ENCODE peak calls at places on chromosomes 3 and 15, in nine cellular contexts. S, P, D, Q, M, V, H, B and U are unnamed samples.

GRCh38 chr3:133547432-133548041 is 25.9 kb upstream of the CDV3 start:
- DNase-seq in S (no peak), P (no peak), D (no peak), Q (no peak), M (no peak), V (no peak), H (peak), B (no peak), U (peak)

GRCh38 chr3:129378949-129379348 is 49.5 kb downstream of the EFCAB12 start:
- DNase-seq in S (no peak), P (peak), D (no peak), Q (no peak), M (no peak), V (no peak), H (no peak), B (no peak), U (no peak)

GRCh38 chr3:22263042-22263441 is 512.0 kb upstream of the ZNF385D start:
- DNase-seq in S (no peak), P (no peak), D (no peak), Q (no peak), M (peak), V (no peak), H (no peak), B (no peak), U (no peak)

GRCh38 chr15:100338971-100339444 is 2.8 kb downstream of the ADAMTS17 start:
- DNase-seq in S (peak), P (peak), D (no peak), Q (peak), M (peak), V (peak), H (peak), B (peak), U (peak)

GRCh38 chr3:31606453-31606852 is 73.7 kb downstream of the STT3B start:
- DNase-seq in S (no peak), P (no peak), D (no peak), Q (no peak), M (no peak), V (no peak), H (no peak), B (no peak), U (no peak)

GRCh38 chr15:99446565-99447496 is 119.0 kb upstream of the MEF2A start:
- DNase-seq in S (no peak), P (no peak), D (no peak), Q (no peak), M (no peak), V (peak), H (peak), B (no peak), U (peak)

GRCh38 chr3:76096036-76096435 is 310.7 kb upstream of the ZNF717 start:
- DNase-seq in S (no peak), P (no peak), D (no peak), Q (no peak), M (no peak), V (no peak), H (no peak), B (no peak), U (no peak)

GRCh38 chr15:50148362-50148963 is 29.4 kb upstream of the ATP8B4 start:
- DNase-seq in S (no peak), P (peak), D (no peak), Q (no peak), M (peak), V (peak), H (no peak), B (no peak), U (peak)

GRCh38 chr3:126180477-126181397 is at the start of gene ALDH1L1:
- DNase-seq in S (peak), P (no peak), D (no peak), Q (peak), M (peak), V (peak), H (peak), B (no peak), U (peak)

GRCh38 chr3:128914966-128915645 is 35.7 kb downstream of the ACAD9 start:
- DNase-seq in S (no peak), P (peak), D (no peak), Q (no peak), M (no peak), V (no peak), H (no peak), B (no peak), U (no peak)

GRCh38 chr3:55157736-55158135 is 229.9 kb upstream of the LRTM1 start:
- DNase-seq in S (no peak), P (no peak), D (no peak), Q (no peak), M (no peak), V (no peak), H (no peak), B (no peak), U (no peak)

GRCh38 chr3:44240061-44240460 is 1.6 kb upstream of the TOPAZ1 start:
- DNase-seq in S (no peak), P (no peak), D (no peak), Q (no peak), M (no peak), V (no peak), H (no peak), B (no peak), U (no peak)

GRCh38 chr15:59312199-59312598 is 60.5 kb downstream of the MYO1E start:
- DNase-seq in S (no peak), P (no peak), D (no peak), Q (no peak), M (no peak), V (no peak), H (no peak), B (no peak), U (no peak)

GRCh38 chr15:38555686-38556334 is 8.8 kb downstream of the RASGRP1 start:
- DNase-seq in S (no peak), P (no peak), D (no peak), Q (no peak), M (no peak), V (no peak), H (no peak), B (no peak), U (no peak)

GRCh38 chr3:67198374-67198773 is 200.3 kb downstream of the KBTBD8 start:
- DNase-seq in S (no peak), P (no peak), D (no peak), Q (no peak), M (no peak), V (no peak), H (no peak), B (no peak), U (no peak)

GRCh38 chr3:190615607-190616006 is 101.7 kb downstream of the IL1RAP start:
- DNase-seq in S (no peak), P (no peak), D (no peak), Q (no peak), M (no peak), V (no peak), H (no peak), B (no peak), U (no peak)

GRCh38 chr3:190614466-190615384 is 100.8 kb downstream of the IL1RAP start:
- DNase-seq in S (no peak), P (no peak), D (no peak), Q (no peak), M (no peak), V (no peak), H (no peak), B (no peak), U (no peak)

GRCh38 chr3:13600950-13601691 is 52.2 kb downstream of the FBLN2 start:
- DNase-seq in S (no peak), P (no peak), D (no peak), Q (no peak), M (peak), V (no peak), H (peak), B (no peak), U (no peak)

GRCh38 chr3:72319202-72320095 is 528.8 kb downstream of the SHQ1 start:
- DNase-seq in S (no peak), P (no peak), D (no peak), Q (no peak), M (no peak), V (no peak), H (no peak), B (no peak), U (no peak)

GRCh38 chr3:32510075-32510724 is 7.5 kb upstream of the CMTM6 start:
- DNase-seq in S (peak), P (peak), D (no peak), Q (peak), M (peak), V (peak), H (peak), B (peak), U (peak)

GRCh38 chr3:151093905-151094304 is 8.4 kb downstream of the MED12L start:
- DNase-seq in S (no peak), P (peak), D (no peak), Q (no peak), M (no peak), V (no peak), H (no peak), B (no peak), U (no peak)

GRCh38 chr3:114624676-114625181 is 330.9 kb downstream of the TIGIT start:
- DNase-seq in S (peak), P (peak), D (peak), Q (peak), M (peak), V (peak), H (peak), B (no peak), U (peak)

GRCh38 chr3:177451940-177452484 is 254.7 kb upstream of the TBL1XR1 start:
- DNase-seq in S (no peak), P (no peak), D (no peak), Q (no peak), M (peak), V (no peak), H (no peak), B (no peak), U (no peak)

GRCh38 chr3:127015282-127016042 is 32.5 kb downstream of the PLXNA1 start:
- DNase-seq in S (no peak), P (no peak), D (no peak), Q (no peak), M (no peak), V (no peak), H (no peak), B (no peak), U (no peak)

GRCh38 chr3:155712008-155712407 is 32.9 kb downstream of the PLCH1 start:
- DNase-seq in S (no peak), P (no peak), D (no peak), Q (no peak), M (no peak), V (no peak), H (no peak), B (no peak), U (no peak)

GRCh38 chr3:31116651-31117050 is 222.2 kb upstream of the GADL1 start:
- DNase-seq in S (no peak), P (no peak), D (no peak), Q (no peak), M (no peak), V (no peak), H (no peak), B (no peak), U (no peak)

GRCh38 chr15:40104865-40105516 is 3.7 kb downstream of the BMF start:
- DNase-seq in S (peak), P (peak), D (peak), Q (peak), M (peak), V (peak), H (peak), B (peak), U (peak)

GRCh38 chr3:99776516-99777209 is 41.0 kb upstream of the CMSS1 start:
- DNase-seq in S (no peak), P (no peak), D (no peak), Q (no peak), M (no peak), V (no peak), H (no peak), B (no peak), U (no peak)

GRCh38 chr3:42688487-42689420 is 3.4 kb downstream of the KLHL40 start:
- DNase-seq in S (no peak), P (no peak), D (no peak), Q (no peak), M (no peak), V (no peak), H (peak), B (no peak), U (no peak)

GRCh38 chr3:186237915-186238314 is 124.1 kb downstream of the DGKG start:
- DNase-seq in S (no peak), P (no peak), D (no peak), Q (no peak), M (no peak), V (no peak), H (no peak), B (no peak), U (no peak)

GRCh38 chr15:31465083-31465955 is 138.7 kb downstream of the KLF13 start:
- DNase-seq in S (no peak), P (peak), D (no peak), Q (no peak), M (peak), V (peak), H (no peak), B (no peak), U (no peak)

GRCh38 chr3:191141728-191142127 is 57.3 kb upstream of the OSTN start:
- DNase-seq in S (no peak), P (no peak), D (no peak), Q (no peak), M (peak), V (no peak), H (no peak), B (no peak), U (no peak)

DNA sequence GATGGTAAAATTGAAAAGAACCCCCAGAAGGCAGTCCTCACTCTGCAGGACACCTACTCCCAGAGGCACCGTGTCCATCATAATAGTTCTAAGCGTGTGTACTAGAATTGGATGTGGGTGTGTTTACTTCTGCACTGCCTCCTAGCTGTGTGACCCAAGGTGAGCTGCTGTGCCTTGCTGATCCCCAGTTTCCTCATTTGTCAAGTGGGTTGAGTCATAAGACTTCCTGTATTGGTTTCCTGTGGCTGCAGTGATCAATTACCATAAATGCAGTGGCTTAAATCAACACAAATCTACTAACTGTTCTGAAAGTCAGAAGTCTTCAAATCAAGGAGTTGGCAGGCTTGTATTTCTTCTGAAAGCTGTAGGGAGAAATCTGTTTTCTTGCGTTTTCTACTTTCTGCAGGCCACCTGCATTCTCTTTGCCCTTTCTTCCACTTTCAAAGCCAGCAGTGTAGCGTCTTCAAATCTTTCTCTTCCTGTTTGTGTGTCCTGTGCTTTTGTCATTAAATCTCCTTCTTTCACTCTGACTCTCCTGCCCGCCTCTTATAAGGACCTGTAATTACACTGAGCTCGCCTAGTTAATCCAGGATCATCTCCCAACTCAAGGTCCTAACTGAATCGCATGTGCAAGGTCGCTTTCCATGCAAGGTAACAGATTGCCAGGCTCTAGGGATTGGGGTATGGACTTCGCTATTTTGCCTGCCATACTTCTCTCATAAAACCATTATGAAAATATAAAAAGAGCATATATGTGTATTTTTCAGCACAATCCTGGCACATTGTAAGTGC is 59.0 kb downstream of the RORA start:
- DNase-seq in S (no peak), P (no peak), D (no peak), Q (no peak), M (no peak), V (no peak), H (no peak), B (no peak), U (no peak)
- H3K27ac ChIP-seq in S (peak), P (no peak), D (no peak), Q (no peak), M (no peak), V (no peak), H (no peak), B (no peak), U (no peak)

GRCh38 chr15:64099379-64099778 is 3.6 kb downstream of the SNX1 start:
- DNase-seq in S (no peak), P (no peak), D (no peak), Q (no peak), M (no peak), V (no peak), H (no peak), B (no peak), U (peak)
- H3K27ac ChIP-seq in S (peak), P (no peak), D (no peak), Q (no peak), M (no peak), V (no peak), H (peak), B (no peak), U (peak)

GRCh38 chr15:72098076-72098475 is 19.9 kb downstream of the MYO9A start:
- DNase-seq in S (no peak), P (no peak), D (no peak), Q (no peak), M (no peak), V (no peak), H (no peak), B (no peak), U (no peak)
- H3K27ac ChIP-seq in S (no peak), P (no peak), D (no peak), Q (no peak), M (no peak), V (no peak), H (no peak), B (no peak), U (no peak)

GRCh38 chr15:90411176-90411575 is 23.1 kb downstream of the IQGAP1 start:
- DNase-seq in S (no peak), P (no peak), D (no peak), Q (no peak), M (no peak), V (no peak), H (no peak), B (no peak), U (no peak)

GRCh38 chr15:90405208-90405607 is 17.2 kb downstream of the IQGAP1 start:
- DNase-seq in S (no peak), P (no peak), D (no peak), Q (no peak), M (no peak), V (no peak), H (no peak), B (no peak), U (no peak)

GRCh38 chr15:90408657-90409056 is 20.6 kb downstream of the IQGAP1 start:
- DNase-seq in S (no peak), P (no peak), D (no peak), Q (no peak), M (no peak), V (no peak), H (no peak), B (no peak), U (no peak)

GRCh38 chr15:90412356-90413194 is 24.5 kb downstream of the IQGAP1 start:
- DNase-seq in S (no peak), P (peak), D (no peak), Q (no peak), M (peak), V (peak), H (no peak), B (no peak), U (peak)

GRCh38 chr15:90407871-90408317 is 19.9 kb downstream of the IQGAP1 start:
- DNase-seq in S (no peak), P (peak), D (no peak), Q (no peak), M (no peak), V (no peak), H (no peak), B (no peak), U (no peak)
- H3K27ac ChIP-seq in S (peak), P (peak), D (no peak), Q (peak), M (no peak), V (no peak), H (peak), B (no peak), U (peak)

DNA sequence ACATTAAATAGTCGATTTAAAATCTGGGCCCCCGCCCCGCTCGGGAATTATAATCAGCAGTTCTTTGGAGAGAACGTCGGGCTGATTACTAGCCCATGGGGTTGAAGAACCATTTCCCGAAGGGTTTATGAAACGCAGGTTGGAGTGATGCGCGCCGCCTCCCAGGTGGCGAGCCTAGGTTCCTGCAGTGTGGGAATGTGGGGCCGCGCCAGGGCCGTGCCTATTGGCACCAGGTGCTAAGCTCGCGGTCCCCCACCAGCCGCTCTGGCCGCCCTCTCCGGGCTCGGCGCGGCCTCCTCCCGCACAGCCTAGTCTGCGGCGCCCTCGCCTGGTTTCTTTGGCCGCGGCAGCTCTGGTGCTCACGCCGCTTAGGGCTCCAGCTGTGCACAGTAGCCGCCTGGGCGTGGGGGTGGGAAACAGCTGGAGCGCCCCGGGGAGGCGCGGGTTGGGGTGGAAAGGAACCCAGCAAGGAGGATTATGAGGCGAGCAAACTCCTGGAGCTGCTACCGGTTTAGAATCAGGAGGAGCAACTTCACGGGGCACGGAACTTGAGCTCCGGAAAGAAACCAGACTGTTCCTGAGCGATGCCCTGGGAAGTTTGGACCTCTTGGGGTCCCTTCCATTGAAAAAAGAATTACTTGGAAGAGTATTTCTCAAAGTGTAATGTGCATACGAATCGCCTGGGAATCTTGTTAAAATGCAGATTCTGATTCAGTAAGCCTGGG is 5.6 kb upstream of the MECOM start:
- DNase-seq in S (peak), P (peak), D (no peak), Q (peak), M (peak), V (peak), H (peak), B (no peak), U (peak)
- H3K27ac ChIP-seq in S (no peak), P (no peak), D (no peak), Q (no peak), M (peak), V (no peak), H (no peak), B (no peak), U (no peak)

GRCh38 chr15:91101356-91101920 is 1.4 kb downstream of the SV2B start:
- DNase-seq in S (no peak), P (no peak), D (no peak), Q (no peak), M (no peak), V (no peak), H (no peak), B (no peak), U (no peak)

GRCh38 chr15:91099616-91100560 is at the start of gene SV2B:
- DNase-seq in S (no peak), P (peak), D (no peak), Q (no peak), M (peak), V (peak), H (no peak), B (peak), U (peak)

GRCh38 chr15:91102546-91103330 is 2.7 kb downstream of the SV2B start:
- DNase-seq in S (no peak), P (no peak), D (no peak), Q (no peak), M (no peak), V (no peak), H (no peak), B (no peak), U (no peak)

GRCh38 chr15:91100561-91101355 is 701 bp downstream of the SV2B start:
- DNase-seq in S (no peak), P (peak), D (no peak), Q (no peak), M (no peak), V (no peak), H (no peak), B (no peak), U (no peak)

GRCh38 chr15:91104111-91104510 is 4.1 kb downstream of the SV2B start:
- DNase-seq in S (peak), P (no peak), D (no peak), Q (peak), M (no peak), V (peak), H (no peak), B (no peak), U (peak)
- H3K27ac ChIP-seq in S (no peak), P (no peak), D (peak), Q (peak), M (no peak), V (no peak), H (no peak), B (no peak), U (no peak)

GRCh38 chr3:10187944-10188343 is 23.2 kb downstream of the IRAK2 start:
- DNase-seq in S (no peak), P (no peak), D (no peak), Q (no peak), M (no peak), V (no peak), H (no peak), B (no peak), U (no peak)
- H3K27ac ChIP-seq in S (peak), P (no peak), D (peak), Q (peak), M (peak), V (no peak), H (no peak), B (no peak), U (peak)

DNA sequence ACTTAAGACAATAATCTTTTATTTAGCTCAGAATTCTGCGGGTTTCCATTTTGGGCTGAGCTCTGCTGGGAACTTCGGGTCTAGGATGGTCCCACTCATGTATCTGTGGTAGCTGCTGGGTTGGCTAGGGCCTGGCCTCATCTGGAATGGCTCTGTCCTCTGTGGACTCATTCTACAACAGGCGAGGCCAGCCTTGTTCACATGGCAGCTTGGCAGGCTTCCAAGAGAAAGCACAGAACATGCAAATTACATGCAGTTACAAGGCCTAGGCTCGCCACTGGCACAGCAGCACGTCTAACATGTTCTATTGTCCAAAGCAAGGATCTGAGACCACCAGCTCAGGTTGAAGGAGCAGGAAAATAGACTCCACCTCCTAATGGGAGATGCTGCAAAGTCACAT is 431.4 kb downstream of the PDCD6IP start:
- DNase-seq in S (no peak), P (peak), D (no peak), Q (no peak), M (no peak), V (no peak), H (no peak), B (no peak), U (no peak)
- H3K27ac ChIP-seq in S (no peak), P (no peak), D (no peak), Q (no peak), M (no peak), V (no peak), H (no peak), B (no peak), U (no peak)